ENCODE peak calls at places on chromosomes 11 and 22, in ten cellular contexts. One of them, this sample, is unnamed.

GRCh38 chr11:68014157-68014965 is 4.2 kb downstream of the ALDH3B1 start:
- DNase-seq in hippocampal formation: no peak
- DNase-seq in colonic mucosa: peak
- DNase-seq in stomach: peak
- DNase-seq in skeletal muscle cell: peak
- DNase-seq in breast epithelium: peak
- DNase-seq in cardiac muscle cell: no peak
- DNase-seq in HCEC 1CT: peak
- DNase-seq in posterior vena cava: peak
- DNase-seq in HS-5: no peak
- DNase-seq in this sample: no peak

GRCh38 chr22:22348127-22348814 is 103.7 kb downstream of the VPREB1 start:
- DNase-seq in breast epithelium: no peak
- DNase-seq in cardiac muscle cell: no peak
- DNase-seq in posterior vena cava: no peak
- DNase-seq in HCEC 1CT: no peak
- DNase-seq in hippocampal formation: peak
- DNase-seq in stomach: no peak
- DNase-seq in colonic mucosa: no peak
- DNase-seq in skeletal muscle cell: no peak
- DNase-seq in HS-5: no peak
- DNase-seq in this sample: no peak

GRCh38 chr11:104033134-104033533 is 3.3 kb upstream of the DDI1 start:
- DNase-seq in posterior vena cava: no peak
- DNase-seq in colonic mucosa: no peak
- DNase-seq in skeletal muscle cell: peak
- DNase-seq in hippocampal formation: no peak
- DNase-seq in breast epithelium: no peak
- DNase-seq in HCEC 1CT: peak
- DNase-seq in stomach: no peak
- DNase-seq in cardiac muscle cell: no peak
- DNase-seq in HS-5: peak
- DNase-seq in this sample: no peak

GRCh38 chr11:28799316-28799715 is 691.1 kb downstream of the METTL15 start:
- DNase-seq in posterior vena cava: no peak
- DNase-seq in stomach: no peak
- DNase-seq in breast epithelium: no peak
- DNase-seq in HS-5: no peak
- DNase-seq in cardiac muscle cell: no peak
- DNase-seq in skeletal muscle cell: no peak
- DNase-seq in HCEC 1CT: no peak
- DNase-seq in colonic mucosa: no peak
- DNase-seq in hippocampal formation: no peak
- DNase-seq in this sample: no peak

GRCh38 chr11:119697445-119697844 is 31.6 kb downstream of the NECTIN1 start:
- DNase-seq in posterior vena cava: no peak
- DNase-seq in skeletal muscle cell: no peak
- DNase-seq in stomach: no peak
- DNase-seq in breast epithelium: no peak
- DNase-seq in HCEC 1CT: no peak
- DNase-seq in colonic mucosa: no peak
- DNase-seq in cardiac muscle cell: no peak
- DNase-seq in hippocampal formation: no peak
- DNase-seq in HS-5: no peak
- DNase-seq in this sample: no peak

GRCh38 chr11:7278314-7278917 is 26.7 kb downstream of the SYT9 start:
- DNase-seq in cardiac muscle cell: peak
- DNase-seq in stomach: no peak
- DNase-seq in hippocampal formation: no peak
- DNase-seq in posterior vena cava: no peak
- DNase-seq in HCEC 1CT: peak
- DNase-seq in skeletal muscle cell: no peak
- DNase-seq in breast epithelium: no peak
- DNase-seq in colonic mucosa: no peak
- DNase-seq in HS-5: no peak
- DNase-seq in this sample: no peak

GRCh38 chr11:43582837-43583462 is 97.6 kb upstream of the HSD17B12 start:
- DNase-seq in colonic mucosa: no peak
- DNase-seq in skeletal muscle cell: no peak
- DNase-seq in stomach: no peak
- DNase-seq in cardiac muscle cell: peak
- DNase-seq in posterior vena cava: no peak
- DNase-seq in breast epithelium: no peak
- DNase-seq in HS-5: no peak
- DNase-seq in hippocampal formation: no peak
- DNase-seq in HCEC 1CT: no peak
- DNase-seq in this sample: no peak

GRCh38 chr22:43099095-43099494 is 9.9 kb upstream of the TTLL1 start:
- DNase-seq in breast epithelium: no peak
- DNase-seq in cardiac muscle cell: no peak
- DNase-seq in skeletal muscle cell: no peak
- DNase-seq in colonic mucosa: no peak
- DNase-seq in stomach: no peak
- DNase-seq in HCEC 1CT: no peak
- DNase-seq in posterior vena cava: no peak
- DNase-seq in HS-5: no peak
- DNase-seq in hippocampal formation: no peak
- DNase-seq in this sample: no peak

GRCh38 chr11:128549256-128549944 is 38.0 kb downstream of the ETS1 start:
- DNase-seq in cardiac muscle cell: no peak
- DNase-seq in colonic mucosa: no peak
- DNase-seq in hippocampal formation: no peak
- DNase-seq in skeletal muscle cell: peak
- DNase-seq in HS-5: no peak
- DNase-seq in HCEC 1CT: no peak
- DNase-seq in breast epithelium: no peak
- DNase-seq in posterior vena cava: peak
- DNase-seq in stomach: no peak
- DNase-seq in this sample: no peak

GRCh38 chr22:42773161-42773560 is 52.5 kb upstream of the A4GALT start:
- DNase-seq in cardiac muscle cell: no peak
- DNase-seq in HCEC 1CT: no peak
- DNase-seq in hippocampal formation: no peak
- DNase-seq in posterior vena cava: no peak
- DNase-seq in stomach: no peak
- DNase-seq in HS-5: no peak
- DNase-seq in breast epithelium: no peak
- DNase-seq in colonic mucosa: no peak
- DNase-seq in skeletal muscle cell: no peak
- DNase-seq in this sample: no peak

GRCh38 chr11:109853156-109853776 is 239.9 kb upstream of the ZC3H12C start:
- DNase-seq in colonic mucosa: no peak
- DNase-seq in stomach: no peak
- DNase-seq in HS-5: peak
- DNase-seq in cardiac muscle cell: peak
- DNase-seq in HCEC 1CT: peak
- DNase-seq in hippocampal formation: no peak
- DNase-seq in breast epithelium: no peak
- DNase-seq in posterior vena cava: no peak
- DNase-seq in skeletal muscle cell: peak
- DNase-seq in this sample: peak

GRCh38 chr11:66283461-66284105 is 5.4 kb downstream of the YIF1A start:
- DNase-seq in stomach: no peak
- DNase-seq in HS-5: no peak
- DNase-seq in cardiac muscle cell: no peak
- DNase-seq in skeletal muscle cell: no peak
- DNase-seq in breast epithelium: no peak
- DNase-seq in posterior vena cava: no peak
- DNase-seq in colonic mucosa: no peak
- DNase-seq in hippocampal formation: no peak
- DNase-seq in HCEC 1CT: no peak
- DNase-seq in this sample: no peak

GRCh38 chr11:9344046-9344680 is 29.8 kb upstream of the TMEM41B start:
- DNase-seq in stomach: no peak
- DNase-seq in skeletal muscle cell: no peak
- DNase-seq in cardiac muscle cell: peak
- DNase-seq in HS-5: no peak
- DNase-seq in colonic mucosa: no peak
- DNase-seq in hippocampal formation: no peak
- DNase-seq in posterior vena cava: no peak
- DNase-seq in breast epithelium: no peak
- DNase-seq in HCEC 1CT: no peak
- DNase-seq in this sample: no peak

GRCh38 chr11:73758451-73758850 is 2.4 kb downstream of the RAB6A start:
- DNase-seq in posterior vena cava: no peak
- DNase-seq in HCEC 1CT: no peak
- DNase-seq in colonic mucosa: no peak
- DNase-seq in cardiac muscle cell: no peak
- DNase-seq in breast epithelium: no peak
- DNase-seq in stomach: no peak
- DNase-seq in HS-5: no peak
- DNase-seq in skeletal muscle cell: no peak
- DNase-seq in hippocampal formation: no peak
- DNase-seq in this sample: no peak

GRCh38 chr22:37187891-37188761 is at the start of gene C1QTNF6:
- DNase-seq in hippocampal formation: no peak
- DNase-seq in skeletal muscle cell: no peak
- DNase-seq in colonic mucosa: peak
- DNase-seq in HS-5: no peak
- DNase-seq in posterior vena cava: peak
- DNase-seq in breast epithelium: no peak
- DNase-seq in cardiac muscle cell: peak
- DNase-seq in stomach: peak
- DNase-seq in HCEC 1CT: peak
- DNase-seq in this sample: no peak

GRCh38 chr11:68002943-68003845 is 703 bp downstream of the UNC93B1 start:
- DNase-seq in cardiac muscle cell: peak
- DNase-seq in HS-5: no peak
- DNase-seq in breast epithelium: no peak
- DNase-seq in colonic mucosa: peak
- DNase-seq in stomach: peak
- DNase-seq in skeletal muscle cell: no peak
- DNase-seq in hippocampal formation: peak
- DNase-seq in HCEC 1CT: no peak
- DNase-seq in posterior vena cava: no peak
- DNase-seq in this sample: no peak

GRCh38 chr22:36239150-36239400 is 252 bp downstream of the APOL2 start:
- DNase-seq in posterior vena cava: no peak
- DNase-seq in breast epithelium: no peak
- DNase-seq in hippocampal formation: no peak
- DNase-seq in HCEC 1CT: no peak
- DNase-seq in stomach: no peak
- DNase-seq in cardiac muscle cell: no peak
- DNase-seq in HS-5: no peak
- DNase-seq in colonic mucosa: peak
- DNase-seq in skeletal muscle cell: no peak
- DNase-seq in this sample: no peak

GRCh38 chr11:94133752-94134151 is 5.1 kb downstream of the PANX1 start:
- DNase-seq in cardiac muscle cell: no peak
- DNase-seq in HS-5: no peak
- DNase-seq in colonic mucosa: no peak
- DNase-seq in breast epithelium: no peak
- DNase-seq in skeletal muscle cell: no peak
- DNase-seq in posterior vena cava: no peak
- DNase-seq in hippocampal formation: no peak
- DNase-seq in HCEC 1CT: no peak
- DNase-seq in stomach: no peak
- DNase-seq in this sample: no peak

GRCh38 chr11:17921620-17922473 is 91.0 kb downstream of the SERGEF start:
- DNase-seq in breast epithelium: no peak
- DNase-seq in hippocampal formation: no peak
- DNase-seq in posterior vena cava: no peak
- DNase-seq in skeletal muscle cell: peak
- DNase-seq in HS-5: no peak
- DNase-seq in cardiac muscle cell: no peak
- DNase-seq in colonic mucosa: no peak
- DNase-seq in stomach: no peak
- DNase-seq in HCEC 1CT: peak
- DNase-seq in this sample: no peak

GRCh38 chr11:66465371-66466224 is 1.1 kb upstream of the PELI3 start:
- DNase-seq in cardiac muscle cell: no peak
- DNase-seq in hippocampal formation: no peak
- DNase-seq in stomach: no peak
- DNase-seq in breast epithelium: no peak
- DNase-seq in HCEC 1CT: no peak
- DNase-seq in skeletal muscle cell: no peak
- DNase-seq in posterior vena cava: no peak
- DNase-seq in colonic mucosa: no peak
- DNase-seq in HS-5: no peak
- DNase-seq in this sample: no peak

GRCh38 chr22:49321477-49322055 is 506.1 kb downstream of the BRD1 start:
- DNase-seq in cardiac muscle cell: no peak
- DNase-seq in hippocampal formation: no peak
- DNase-seq in colonic mucosa: no peak
- DNase-seq in posterior vena cava: peak
- DNase-seq in stomach: peak
- DNase-seq in HCEC 1CT: no peak
- DNase-seq in skeletal muscle cell: no peak
- DNase-seq in HS-5: no peak
- DNase-seq in breast epithelium: peak
- DNase-seq in this sample: no peak

GRCh38 chr22:24706050-24706449 is 68.5 kb downstream of the PIWIL3 start:
- DNase-seq in HCEC 1CT: no peak
- DNase-seq in breast epithelium: no peak
- DNase-seq in hippocampal formation: no peak
- DNase-seq in skeletal muscle cell: no peak
- DNase-seq in HS-5: no peak
- DNase-seq in cardiac muscle cell: no peak
- DNase-seq in stomach: no peak
- DNase-seq in colonic mucosa: no peak
- DNase-seq in posterior vena cava: no peak
- DNase-seq in this sample: no peak

GRCh38 chr22:49944399-49944891 is 16.1 kb upstream of the PIM3 start:
- DNase-seq in colonic mucosa: no peak
- DNase-seq in cardiac muscle cell: no peak
- DNase-seq in breast epithelium: no peak
- DNase-seq in skeletal muscle cell: no peak
- DNase-seq in stomach: no peak
- DNase-seq in hippocampal formation: no peak
- DNase-seq in HS-5: no peak
- DNase-seq in posterior vena cava: no peak
- DNase-seq in HCEC 1CT: no peak
- DNase-seq in this sample: no peak

GRCh38 chr11:44524751-44525171 is 40.7 kb upstream of the CD82 start:
- DNase-seq in HCEC 1CT: no peak
- DNase-seq in hippocampal formation: no peak
- DNase-seq in breast epithelium: no peak
- DNase-seq in colonic mucosa: no peak
- DNase-seq in stomach: no peak
- DNase-seq in cardiac muscle cell: no peak
- DNase-seq in skeletal muscle cell: peak
- DNase-seq in posterior vena cava: no peak
- DNase-seq in HS-5: no peak
- DNase-seq in this sample: no peak

GRCh38 chr11:79150966-79151365 is 289.9 kb downstream of the TENM4 start:
- DNase-seq in breast epithelium: no peak
- DNase-seq in skeletal muscle cell: no peak
- DNase-seq in stomach: no peak
- DNase-seq in HCEC 1CT: no peak
- DNase-seq in HS-5: no peak
- DNase-seq in colonic mucosa: no peak
- DNase-seq in cardiac muscle cell: no peak
- DNase-seq in posterior vena cava: no peak
- DNase-seq in hippocampal formation: no peak
- DNase-seq in this sample: no peak

GRCh38 chr11:3091846-3092602 is 34.8 kb upstream of the CARS1 start:
- DNase-seq in breast epithelium: peak
- DNase-seq in colonic mucosa: peak
- DNase-seq in skeletal muscle cell: no peak
- DNase-seq in posterior vena cava: no peak
- DNase-seq in cardiac muscle cell: peak
- DNase-seq in HS-5: no peak
- DNase-seq in HCEC 1CT: peak
- DNase-seq in stomach: peak
- DNase-seq in hippocampal formation: peak
- DNase-seq in this sample: peak

GRCh38 chr11:133947298-133947905 is 9.4 kb downstream of the IGSF9B start:
- DNase-seq in breast epithelium: no peak
- DNase-seq in cardiac muscle cell: peak
- DNase-seq in hippocampal formation: peak
- DNase-seq in HS-5: no peak
- DNase-seq in skeletal muscle cell: no peak
- DNase-seq in stomach: no peak
- DNase-seq in colonic mucosa: no peak
- DNase-seq in HCEC 1CT: peak
- DNase-seq in posterior vena cava: no peak
- DNase-seq in this sample: peak

This sample was measured in KG1.